ENCODE peak calls at places on chromosome 11, in four cellular contexts. R, Y, H and F are unnamed samples. For H3K4me1 and H3K36me3, the result is how much of the 10 kb centered on the place peaks cover.

GRCh38 chr11:92180664-92181251 is 43.9 kb upstream of the FAT3 start:
- DNase-seq in Y (no peak), R (no peak), H (peak), F (no peak)

GRCh38 chr11:457071-457760 is 7.1 kb downstream of the PTDSS2 start:
- DNase-seq in Y (no peak), R (peak), H (no peak), F (no peak)

GRCh38 chr11:69361048-69361447 is 67.1 kb downstream of the MYEOV start:
- DNase-seq in R (no peak), Y (peak), H (no peak), F (no peak)

GRCh38 chr11:44528103-44528502 is 37.4 kb upstream of the CD82 start:
- DNase-seq in H (peak), Y (no peak), R (no peak), F (no peak)

GRCh38 chr11:43504316-43504950 is 145.7 kb downstream of the TTC17 start:
- DNase-seq in Y (no peak), R (no peak), H (peak), F (peak)

GRCh38 chr11:45337583-45338360 is 51.6 kb upstream of the SYT13 start:
- DNase-seq in Y (no peak), R (no peak), H (no peak), F (peak)

GRCh38 chr11:125618383-125618782 is 6.6 kb upstream of the CHEK1 start:
- DNase-seq in H (no peak), R (no peak), Y (no peak), F (no peak)

GRCh38 chr11:727281-727701 is 20.0 kb upstream of the TALDO1 start:
- DNase-seq in H (peak), R (no peak), Y (no peak), F (no peak)

GRCh38 chr11:69150175-69150574 is 5.6 kb upstream of the SMIM38 start:
- DNase-seq in H (no peak), R (no peak), Y (no peak), F (no peak)

GRCh38 chr11:118224512-118225180 is at the start of gene JAML:
- DNase-seq in R (no peak), Y (peak), H (no peak), F (no peak)

GRCh38 chr11:7449196-7449840 is 36.0 kb upstream of the OLFML1 start:
- DNase-seq in R (no peak), H (no peak), Y (peak), F (no peak)

GRCh38 chr11:75024068-75024449 is 35.3 kb downstream of the NEU3 start:
- DNase-seq in R (no peak), H (no peak), Y (no peak), F (no peak)

GRCh38 chr11:26626346-26626745 is 54.3 kb upstream of the MUC15 start:
- DNase-seq in H (peak), Y (no peak), R (no peak), F (no peak)

GRCh38 chr11:46601129-46601528 is 7.3 kb upstream of the AMBRA1 start:
- DNase-seq in H (peak), Y (no peak), R (no peak), F (no peak)

GRCh38 chr11:133720951-133721350 is 124.4 kb downstream of the SPATA19 start:
- DNase-seq in H (no peak), Y (no peak), R (no peak), F (no peak)

GRCh38 chr11:2922635-2923034 is 6.6 kb downstream of the PHLDA2 start:
- DNase-seq in Y (no peak), H (no peak), R (no peak), F (no peak)

GRCh38 chr11:117230286-117230961 is 1.4 kb downstream of the PCSK7 start:
- DNase-seq in Y (no peak), H (peak), R (no peak), F (no peak)

GRCh38 chr11:132472411-132473205 is 1059.7 kb downstream of the OPCML start:
- DNase-seq in H (peak), Y (no peak), R (no peak), F (no peak)

GRCh38 chr11:43833657-43834073 is 47.0 kb upstream of the ALKBH3 start:
- DNase-seq in H (peak), Y (no peak), R (no peak), F (no peak)

GRCh38 chr11:95121687-95122086 is 32.0 kb downstream of the ENDOD1 start:
- DNase-seq in H (no peak), Y (no peak), R (no peak), F (no peak)

GRCh38 chr11:130602700-130603584 is 154.5 kb downstream of the ADAMTS15 start:
- DNase-seq in R (no peak), H (no peak), Y (no peak), F (no peak)

GRCh38 chr11:130711193-130711592 is 205.1 kb downstream of the SNX19 start:
- DNase-seq in Y (no peak), H (no peak), R (no peak), F (no peak)

GRCh38 chr11:96090711-96091110 is 166.8 kb upstream of the MTMR2 start:
- DNase-seq in R (no peak), H (peak), Y (no peak), F (no peak)

GRCh38 chr11:36577859-36578258 is 10.1 kb downstream of the RAG1 start:
- DNase-seq in H (peak), R (no peak), Y (no peak), F (peak)

GRCh38 chr11:76769645-76770586 is 13.2 kb upstream of the TSKU start:
- DNase-seq in H (peak), R (no peak), Y (peak), F (peak)

DNA sequence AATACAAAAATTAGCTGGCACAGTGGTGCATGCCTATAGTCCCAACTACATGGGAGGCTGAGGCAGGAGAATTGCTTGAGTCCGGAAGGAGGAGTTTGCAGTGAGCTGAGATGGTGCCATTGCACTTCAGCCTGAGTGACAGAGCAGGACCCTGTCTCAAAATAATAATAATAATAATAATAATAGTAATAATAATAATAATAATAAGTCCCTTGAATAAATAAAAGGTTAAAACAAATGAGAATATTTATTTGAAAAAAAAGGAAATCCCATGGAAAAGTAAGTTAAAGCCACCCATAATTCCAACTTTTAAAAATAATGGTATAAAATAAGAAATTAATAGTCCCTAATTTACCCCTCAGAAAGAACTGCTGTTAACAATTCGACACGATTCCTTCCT is 10.0 kb upstream of the NAV2 start:
- DNase-seq in H (no peak), R (no peak), Y (no peak), F (no peak)
- H3K4me1 ChIP-seq in H (under half), R (under half), Y (under half), F (under half)

GRCh38 chr11:65135633-65136145 is 1.4 kb upstream of the SYVN1 start:
- DNase-seq in Y (no peak), H (no peak), R (no peak), F (no peak)

GRCh38 chr11:65132988-65133700 is 1.2 kb downstream of the SYVN1 start:
- DNase-seq in H (peak), Y (peak), R (no peak), F (no peak)

GRCh38 chr11:65133724-65134123 is 595 bp downstream of the SYVN1 start:
- DNase-seq in H (peak), Y (no peak), R (no peak), F (peak)

GRCh38 chr11:65134952-65135632 is 773 bp upstream of the SYVN1 start:
- DNase-seq in R (peak), Y (peak), H (peak), F (peak)

DNA sequence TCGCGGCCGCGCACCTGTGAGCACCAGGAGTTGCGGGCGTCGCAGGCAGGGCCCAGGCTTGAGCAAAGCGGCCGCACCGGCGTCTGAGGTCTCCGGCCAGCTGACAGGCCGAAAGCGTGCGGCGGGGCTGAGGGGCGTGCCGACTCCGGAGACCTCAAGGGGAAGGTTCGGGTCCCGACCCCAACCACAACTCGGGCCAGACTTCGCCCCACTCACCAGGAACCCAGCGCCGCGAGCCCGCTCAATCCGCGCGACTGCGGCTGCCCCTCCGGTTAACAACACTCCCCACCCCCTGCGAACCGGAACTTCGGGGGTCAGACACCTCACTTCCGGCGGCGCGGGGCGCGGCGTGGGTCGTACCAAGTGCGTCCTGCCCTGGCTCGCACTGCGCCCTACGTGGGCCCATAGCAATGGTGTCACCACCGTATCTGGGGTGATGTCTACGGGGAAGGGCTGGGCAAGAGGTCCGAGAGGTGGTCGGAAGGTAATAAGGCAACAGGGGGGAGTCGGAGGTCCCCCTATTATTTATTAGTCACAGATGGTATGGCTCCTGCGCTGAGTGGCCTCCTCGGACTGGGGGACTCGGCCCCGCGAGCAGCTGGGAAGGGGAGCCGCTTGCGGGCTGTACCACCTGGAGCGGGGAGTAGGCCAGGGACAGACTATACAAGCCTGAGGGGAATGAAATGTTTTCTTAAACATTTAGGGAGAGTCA is at the start of gene SYVN1:
- DNase-seq in Y (peak), R (peak), H (peak), F (peak)
- H3K36me3 ChIP-seq in Y (under half), R (under half), H (under half), F (under half)

GRCh38 chr11:12175694-12176241 is 65.4 kb downstream of the MICAL2 start:
- DNase-seq in H (peak), R (no peak), Y (no peak), F (peak)
- H3K27ac ChIP-seq in H (peak), R (no peak), Y (peak), F (peak)

GRCh38 chr11:104620991-104621390 is 277.3 kb downstream of the CASP12 start:
- DNase-seq in R (no peak), H (no peak), Y (no peak), F (no peak)

GRCh38 chr11:104619751-104620150 is 278.5 kb downstream of the CASP12 start:
- DNase-seq in R (no peak), Y (no peak), H (no peak), F (no peak)

GRCh38 chr11:104624021-104624420 is 274.2 kb downstream of the CASP12 start:
- DNase-seq in H (no peak), R (no peak), Y (no peak), F (no peak)

GRCh38 chr11:104625246-104625645 is 273.0 kb downstream of the CASP12 start:
- DNase-seq in H (peak), Y (no peak), R (no peak), F (no peak)

GRCh38 chr11:104623518-104623917 is 274.7 kb downstream of the CASP12 start:
- DNase-seq in R (no peak), Y (no peak), H (peak), F (no peak)
- H3K4me1 ChIP-seq in R (under half), Y (under half), H (under half), F (under half)

GRCh38 chr11:120442031-120442430 is 69.5 kb upstream of the GRIK4 start:
- DNase-seq in R (no peak), H (no peak), Y (no peak), F (no peak)
- H3K36me3 ChIP-seq in R (half or more), H (half or more), Y (under half), F (under half)

GRCh38 chr11:105268404-105269062 is 129.0 kb upstream of the CARD18 start:
- DNase-seq in Y (no peak), H (no peak), R (no peak), F (no peak)

GRCh38 chr11:105269862-105270261 is 130.3 kb upstream of the CARD18 start:
- DNase-seq in H (no peak), Y (no peak), R (no peak), F (no peak)

DNA sequence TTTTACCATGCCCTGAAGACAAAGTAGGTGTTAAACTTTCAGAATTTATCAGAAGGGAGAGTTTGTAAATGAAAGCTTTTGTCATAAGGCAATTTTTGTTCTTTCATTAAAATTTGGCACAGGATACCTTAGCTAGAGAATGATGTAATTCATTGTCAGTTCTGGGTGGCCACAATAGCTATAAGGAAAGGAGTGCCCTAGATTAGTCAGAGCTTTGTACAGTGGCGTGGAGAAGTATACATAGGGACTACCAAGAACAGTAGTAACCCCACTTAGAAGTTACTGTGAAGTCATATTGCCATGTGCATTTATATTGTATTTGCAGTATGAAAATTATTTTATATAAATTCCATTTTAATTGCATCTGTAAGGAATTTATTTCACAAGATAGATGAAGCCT is 126.3 kb upstream of the CARD18 start:
- DNase-seq in H (peak), R (no peak), Y (no peak), F (peak)
- H3K27ac ChIP-seq in H (no peak), R (no peak), Y (no peak), F (no peak)

DNA sequence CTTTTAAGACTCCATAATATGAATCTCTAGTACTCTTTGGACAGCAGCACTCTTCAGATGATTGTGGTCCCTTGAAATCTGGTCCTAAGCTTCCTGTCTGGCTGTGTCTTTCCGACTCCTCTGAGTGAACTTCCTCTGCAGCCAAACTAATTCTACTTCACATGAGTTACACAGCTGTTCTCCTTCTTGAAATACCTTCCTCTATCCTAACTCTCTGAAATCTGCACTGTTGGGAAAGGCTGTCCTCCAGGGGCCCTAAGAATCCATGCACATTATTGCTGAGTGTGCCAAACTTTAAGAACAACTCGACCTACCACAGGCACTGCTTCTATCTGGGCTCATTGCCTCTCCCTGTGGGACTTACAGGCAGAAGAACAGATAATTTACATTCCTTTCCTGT is 217.3 kb upstream of the ARHGAP42 start:
- DNase-seq in Y (no peak), H (no peak), R (no peak), F (no peak)
- H3K4me1 ChIP-seq in Y (under half), H (under half), R (under half), F (under half)

GRCh38 chr11:1889941-1890855 is 1.5 kb downstream of the PRR33 start:
- DNase-seq in R (peak), Y (no peak), H (no peak), F (no peak)

GRCh38 chr11:1888347-1888753 is 3.3 kb downstream of the PRR33 start:
- DNase-seq in R (peak), Y (no peak), H (no peak), F (no peak)

GRCh38 chr11:1889527-1889930 is 2.2 kb downstream of the PRR33 start:
- DNase-seq in H (no peak), R (peak), Y (no peak), F (no peak)

GRCh38 chr11:1887451-1888346 is 4.0 kb downstream of the PRR33 start:
- DNase-seq in Y (no peak), R (peak), H (no peak), F (no peak)

GRCh38 chr11:1888811-1889526 is 2.7 kb downstream of the PRR33 start:
- DNase-seq in Y (peak), R (peak), H (no peak), F (peak)
- H3K36me3 ChIP-seq in Y (under half), R (under half), H (under half), F (under half)

DNA sequence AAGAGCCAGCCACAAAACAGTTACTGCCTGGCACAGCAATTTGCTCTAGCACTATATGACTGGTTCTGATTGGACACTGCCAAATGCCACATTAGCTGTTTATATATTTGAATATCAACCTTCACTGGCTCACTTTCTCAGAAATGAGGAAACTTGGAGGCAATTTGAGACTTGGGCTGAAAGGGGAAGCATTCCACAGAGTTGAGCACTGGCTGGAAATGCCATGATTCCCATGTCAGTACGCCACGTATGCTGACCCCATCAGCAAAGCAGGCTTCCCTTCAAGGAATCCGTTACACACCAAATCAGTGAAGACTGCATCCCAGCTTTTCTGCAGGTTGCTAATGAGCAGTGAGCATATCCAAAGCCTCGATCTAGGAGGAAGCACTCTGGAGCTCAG is 34.7 kb downstream of the GALNT18 start:
- DNase-seq in R (no peak), H (no peak), Y (no peak), F (peak)
- H3K27ac ChIP-seq in R (peak), H (no peak), Y (no peak), F (no peak)

GRCh38 chr11:72001255-72001654 is 2.5 kb downstream of the IL18BP start:
- DNase-seq in Y (no peak), R (no peak), H (no peak), F (no peak)
- H3K4me1 ChIP-seq in Y (under half), R (under half), H (under half), F (under half)